ENCODE peak calls at places on chromosomes 13 and 19, in six cellular contexts. One of them, this sample, is unnamed.
A peak's percentile ranks its signal among the peaks of the same experiment; 100 is the strongest.

GRCh38 chr19:16527971-16528521 is 14.2 kb downstream of the CHERP start:
- DNase-seq in B cell: no peak
- DNase-seq in activated B cell treated with CpG ODN at 0.5 μM for 24 hours: no peak
- DNase-seq in adrenal gland: peak; percentile 35
- DNase-seq in mucosa of descending colon: no peak
- DNase-seq in upper lobe of right lung: no peak
- DNase-seq in this sample: peak; percentile 61

GRCh38 chr19:30426864-30427263 is 54.7 kb downstream of the ZNF536 start:
- DNase-seq in B cell: no peak
- DNase-seq in activated B cell treated with CpG ODN at 0.5 μM for 24 hours: no peak
- DNase-seq in adrenal gland: no peak
- DNase-seq in mucosa of descending colon: no peak
- DNase-seq in upper lobe of right lung: no peak
- DNase-seq in this sample: no peak

GRCh38 chr13:21123956-21124355 is 52.4 kb downstream of the SKA3 start:
- DNase-seq in B cell: no peak
- DNase-seq in activated B cell treated with CpG ODN at 0.5 μM for 24 hours: no peak
- DNase-seq in adrenal gland: no peak
- DNase-seq in mucosa of descending colon: no peak
- DNase-seq in upper lobe of right lung: no peak
- DNase-seq in this sample: no peak

GRCh38 chr19:27815985-27816384 is 1397.0 kb downstream of the UQCRFS1 start:
- DNase-seq in B cell: no peak
- DNase-seq in activated B cell treated with CpG ODN at 0.5 μM for 24 hours: no peak
- DNase-seq in adrenal gland: no peak
- DNase-seq in mucosa of descending colon: no peak
- DNase-seq in upper lobe of right lung: no peak
- DNase-seq in this sample: no peak

GRCh38 chr19:2015611-2015950 is at the start of gene BTBD2:
- DNase-seq in B cell: no peak
- DNase-seq in activated B cell treated with CpG ODN at 0.5 μM for 24 hours: no peak
- DNase-seq in adrenal gland: peak; percentile 83
- DNase-seq in mucosa of descending colon: no peak
- DNase-seq in upper lobe of right lung: no peak
- DNase-seq in this sample: no peak

GRCh38 chr19:51156710-51157109 is 14.6 kb downstream of the SIGLEC7 start:
- DNase-seq in B cell: no peak
- DNase-seq in activated B cell treated with CpG ODN at 0.5 μM for 24 hours: no peak
- DNase-seq in adrenal gland: no peak
- DNase-seq in mucosa of descending colon: no peak
- DNase-seq in upper lobe of right lung: no peak
- DNase-seq in this sample: no peak

GRCh38 chr19:42286349-42287016 is 15.4 kb upstream of the PRR19 start:
- DNase-seq in B cell: no peak
- DNase-seq in activated B cell treated with CpG ODN at 0.5 μM for 24 hours: no peak
- DNase-seq in adrenal gland: peak; percentile 81
- DNase-seq in mucosa of descending colon: no peak
- DNase-seq in upper lobe of right lung: no peak
- DNase-seq in this sample: peak; percentile 55

GRCh38 chr19:6276447-6276846 is 3.3 kb downstream of the MLLT1 start:
- DNase-seq in B cell: no peak
- DNase-seq in activated B cell treated with CpG ODN at 0.5 μM for 24 hours: no peak
- DNase-seq in adrenal gland: peak; percentile 52
- DNase-seq in mucosa of descending colon: peak; percentile 70
- DNase-seq in upper lobe of right lung: peak; percentile 83
- DNase-seq in this sample: no peak

GRCh38 chr19:32224371-32225244 is 120.8 kb upstream of the ZNF507 start:
- DNase-seq in B cell: no peak
- DNase-seq in activated B cell treated with CpG ODN at 0.5 μM for 24 hours: peak; percentile 55
- DNase-seq in adrenal gland: peak; percentile 53
- DNase-seq in mucosa of descending colon: no peak
- DNase-seq in upper lobe of right lung: peak; percentile 82
- DNase-seq in this sample: peak; percentile 85

GRCh38 chr13:65808061-65808460 is 1422.1 kb downstream of the PCDH9 start:
- DNase-seq in B cell: no peak
- DNase-seq in activated B cell treated with CpG ODN at 0.5 μM for 24 hours: no peak
- DNase-seq in adrenal gland: no peak
- DNase-seq in mucosa of descending colon: no peak
- DNase-seq in upper lobe of right lung: no peak
- DNase-seq in this sample: no peak

GRCh38 chr13:50358221-50358620 is 343.0 kb downstream of the KCNRG start:
- DNase-seq in B cell: no peak
- DNase-seq in activated B cell treated with CpG ODN at 0.5 μM for 24 hours: no peak
- DNase-seq in adrenal gland: peak; percentile 13
- DNase-seq in mucosa of descending colon: no peak
- DNase-seq in upper lobe of right lung: no peak
- DNase-seq in this sample: no peak

GRCh38 chr19:9342610-9343304 is 18.8 kb downstream of the ZNF559 start:
- DNase-seq in B cell: no peak
- DNase-seq in activated B cell treated with CpG ODN at 0.5 μM for 24 hours: no peak
- DNase-seq in adrenal gland: no peak
- DNase-seq in mucosa of descending colon: no peak
- DNase-seq in upper lobe of right lung: no peak
- DNase-seq in this sample: no peak

GRCh38 chr13:81927347-81927746 is 1586.4 kb upstream of the SPRY2 start:
- DNase-seq in B cell: no peak
- DNase-seq in activated B cell treated with CpG ODN at 0.5 μM for 24 hours: no peak
- DNase-seq in adrenal gland: no peak
- DNase-seq in mucosa of descending colon: no peak
- DNase-seq in upper lobe of right lung: no peak
- DNase-seq in this sample: no peak

GRCh38 chr19:18220632-18221275 is 5.5 kb downstream of the PDE4C start:
- DNase-seq in B cell: no peak
- DNase-seq in activated B cell treated with CpG ODN at 0.5 μM for 24 hours: no peak
- DNase-seq in adrenal gland: no peak
- DNase-seq in mucosa of descending colon: no peak
- DNase-seq in upper lobe of right lung: no peak
- DNase-seq in this sample: no peak

GRCh38 chr13:110338441-110339101 is 31.5 kb downstream of the COL4A2 start:
- DNase-seq in B cell: no peak
- DNase-seq in activated B cell treated with CpG ODN at 0.5 μM for 24 hours: no peak
- DNase-seq in adrenal gland: no peak
- DNase-seq in mucosa of descending colon: no peak
- DNase-seq in upper lobe of right lung: peak; percentile 28
- DNase-seq in this sample: no peak

GRCh38 chr19:1512671-1513491 is at the start of gene ADAMTSL5:
- DNase-seq in B cell: no peak
- DNase-seq in activated B cell treated with CpG ODN at 0.5 μM for 24 hours: peak; percentile 39
- DNase-seq in adrenal gland: no peak
- DNase-seq in mucosa of descending colon: peak; percentile 73
- DNase-seq in upper lobe of right lung: peak; percentile 81
- DNase-seq in this sample: peak; percentile 90

GRCh38 chr19:52200044-52200443 is 10.2 kb downstream of the PPP2R1A start:
- DNase-seq in B cell: no peak
- DNase-seq in activated B cell treated with CpG ODN at 0.5 μM for 24 hours: no peak
- DNase-seq in adrenal gland: peak; percentile 43
- DNase-seq in mucosa of descending colon: no peak
- DNase-seq in upper lobe of right lung: no peak
- DNase-seq in this sample: no peak

GRCh38 chr13:25148005-25148798 is 23.9 kb downstream of the AMER2 start:
- DNase-seq in B cell: no peak
- DNase-seq in activated B cell treated with CpG ODN at 0.5 μM for 24 hours: no peak
- DNase-seq in adrenal gland: no peak
- DNase-seq in mucosa of descending colon: no peak
- DNase-seq in upper lobe of right lung: no peak
- DNase-seq in this sample: peak; percentile 36

GRCh38 chr19:13964776-13965175 is 12.5 kb downstream of the DCAF15 start:
- DNase-seq in B cell: no peak
- DNase-seq in activated B cell treated with CpG ODN at 0.5 μM for 24 hours: no peak
- DNase-seq in adrenal gland: no peak
- DNase-seq in mucosa of descending colon: no peak
- DNase-seq in upper lobe of right lung: no peak
- DNase-seq in this sample: no peak

GRCh38 chr19:29942404-29943261 is 594 bp downstream of the URI1 start:
- DNase-seq in B cell: peak; percentile 69
- DNase-seq in activated B cell treated with CpG ODN at 0.5 μM for 24 hours: peak; percentile 75
- DNase-seq in adrenal gland: peak; percentile 64
- DNase-seq in mucosa of descending colon: peak; percentile 88
- DNase-seq in upper lobe of right lung: peak; percentile 84
- DNase-seq in this sample: peak; percentile 83

GRCh38 chr19:38735257-38735686 is 9.0 kb downstream of the CAPN12 start:
- DNase-seq in B cell: no peak
- DNase-seq in activated B cell treated with CpG ODN at 0.5 μM for 24 hours: peak; percentile 49
- DNase-seq in adrenal gland: peak; percentile 36
- DNase-seq in mucosa of descending colon: peak; percentile 87
- DNase-seq in upper lobe of right lung: peak; percentile 70
- DNase-seq in this sample: no peak

GRCh38 chr19:38737921-38738731 is 6.1 kb downstream of the CAPN12 start:
- DNase-seq in B cell: no peak
- DNase-seq in activated B cell treated with CpG ODN at 0.5 μM for 24 hours: no peak
- DNase-seq in adrenal gland: no peak
- DNase-seq in mucosa of descending colon: no peak
- DNase-seq in upper lobe of right lung: peak; percentile 63
- DNase-seq in this sample: no peak

GRCh38 chr19:38736413-38737280 is 7.6 kb downstream of the CAPN12 start:
- DNase-seq in B cell: peak; percentile 79
- DNase-seq in activated B cell treated with CpG ODN at 0.5 μM for 24 hours: peak; percentile 64
- DNase-seq in adrenal gland: peak; percentile 74
- DNase-seq in mucosa of descending colon: peak; percentile 87
- DNase-seq in upper lobe of right lung: peak; percentile 91
- DNase-seq in this sample: peak; percentile 90

GRCh38 chr19:38736036-38736412 is 8.2 kb downstream of the CAPN12 start:
- DNase-seq in B cell: peak; percentile 62
- DNase-seq in activated B cell treated with CpG ODN at 0.5 μM for 24 hours: peak; percentile 57
- DNase-seq in adrenal gland: peak; percentile 63
- DNase-seq in mucosa of descending colon: peak; percentile 90
- DNase-seq in upper lobe of right lung: peak; percentile 84
- DNase-seq in this sample: peak; percentile 82

DNA sequence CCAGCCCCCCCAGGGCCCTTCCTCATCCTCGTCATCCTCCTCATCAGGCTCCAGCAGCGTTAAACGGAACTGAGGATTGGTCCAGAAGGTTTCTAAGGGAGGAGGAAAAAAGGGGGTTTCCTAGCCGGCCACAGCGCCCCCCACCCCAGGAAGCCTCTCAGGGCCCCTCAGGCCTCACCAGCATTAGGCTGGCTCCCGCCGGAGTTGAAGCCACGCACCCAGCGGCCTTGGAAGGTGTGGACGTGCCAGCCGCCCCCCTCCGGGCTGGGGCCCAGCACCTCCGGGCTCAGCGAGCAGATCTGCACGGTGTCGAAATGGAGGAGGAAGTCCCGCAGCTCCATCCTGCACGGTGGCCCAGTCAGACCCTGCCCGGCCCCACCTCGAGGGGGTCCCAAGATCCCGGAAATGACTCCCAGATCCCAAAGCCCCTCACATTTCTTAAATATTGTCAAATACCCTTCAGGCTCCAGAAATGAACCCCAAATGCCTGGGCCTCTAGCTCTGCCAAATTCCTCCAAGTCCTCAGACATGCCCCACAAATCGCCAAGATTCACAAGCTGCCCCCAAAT is 6.9 kb downstream of the CAPN12 start:
- DNase-seq in B cell: no peak
- DNase-seq in activated B cell treated with CpG ODN at 0.5 μM for 24 hours: no peak
- DNase-seq in adrenal gland: no peak
- DNase-seq in mucosa of descending colon: no peak
- DNase-seq in upper lobe of right lung: peak; percentile 72
- DNase-seq in this sample: no peak
- TF ChIP-seq CTCF in B cell: no peak
- TF ChIP-seq CTCF in activated B cell treated with CpG ODN at 0.5 μM for 24 hours: no peak
- TF ChIP-seq CTCF in adrenal gland: no peak
- TF ChIP-seq CTCF in mucosa of descending colon: no peak
- TF ChIP-seq CTCF in upper lobe of right lung: no peak
- TF ChIP-seq CTCF in this sample: no peak

GRCh38 chr13:44619651-44620050 is 43.5 kb upstream of the TSC22D1 start:
- DNase-seq in B cell: no peak
- DNase-seq in activated B cell treated with CpG ODN at 0.5 μM for 24 hours: no peak
- DNase-seq in adrenal gland: no peak
- DNase-seq in mucosa of descending colon: no peak
- DNase-seq in upper lobe of right lung: no peak
- DNase-seq in this sample: no peak
- TF ChIP-seq CTCF in B cell: no peak
- TF ChIP-seq CTCF in activated B cell treated with CpG ODN at 0.5 μM for 24 hours: no peak
- TF ChIP-seq CTCF in adrenal gland: no peak
- TF ChIP-seq CTCF in mucosa of descending colon: no peak
- TF ChIP-seq CTCF in upper lobe of right lung: no peak
- TF ChIP-seq CTCF in this sample: no peak

GRCh38 chr13:114115191-114115671 is 17.2 kb downstream of the RASA3 start:
- DNase-seq in B cell: no peak
- DNase-seq in activated B cell treated with CpG ODN at 0.5 μM for 24 hours: no peak
- DNase-seq in adrenal gland: no peak
- DNase-seq in mucosa of descending colon: peak; percentile 86
- DNase-seq in upper lobe of right lung: peak; percentile 85
- DNase-seq in this sample: no peak
- TF ChIP-seq CTCF in B cell: no peak
- TF ChIP-seq CTCF in activated B cell treated with CpG ODN at 0.5 μM for 24 hours: no peak
- TF ChIP-seq CTCF in adrenal gland: no peak
- TF ChIP-seq CTCF in mucosa of descending colon: no peak
- TF ChIP-seq CTCF in upper lobe of right lung: no peak
- TF ChIP-seq CTCF in this sample: no peak

GRCh38 chr19:39427707-39428106 is 8.0 kb downstream of the RPS16 start:
- DNase-seq in B cell: no peak
- DNase-seq in activated B cell treated with CpG ODN at 0.5 μM for 24 hours: no peak
- DNase-seq in adrenal gland: no peak
- DNase-seq in mucosa of descending colon: no peak
- DNase-seq in upper lobe of right lung: no peak
- DNase-seq in this sample: no peak

GRCh38 chr19:39425744-39426143 is 10.0 kb downstream of the RPS16 start:
- DNase-seq in B cell: no peak
- DNase-seq in activated B cell treated with CpG ODN at 0.5 μM for 24 hours: no peak
- DNase-seq in adrenal gland: no peak
- DNase-seq in mucosa of descending colon: no peak
- DNase-seq in upper lobe of right lung: no peak
- DNase-seq in this sample: no peak

GRCh38 chr19:39430675-39431593 is 4.8 kb downstream of the RPS16 start:
- DNase-seq in B cell: peak; percentile 76
- DNase-seq in activated B cell treated with CpG ODN at 0.5 μM for 24 hours: peak; percentile 37
- DNase-seq in adrenal gland: no peak
- DNase-seq in mucosa of descending colon: peak; percentile 61
- DNase-seq in upper lobe of right lung: peak; percentile 78
- DNase-seq in this sample: peak; percentile 42

GRCh38 chr19:39426170-39426569 is 9.6 kb downstream of the RPS16 start:
- DNase-seq in B cell: no peak
- DNase-seq in activated B cell treated with CpG ODN at 0.5 μM for 24 hours: no peak
- DNase-seq in adrenal gland: no peak
- DNase-seq in mucosa of descending colon: no peak
- DNase-seq in upper lobe of right lung: no peak
- DNase-seq in this sample: no peak

DNA sequence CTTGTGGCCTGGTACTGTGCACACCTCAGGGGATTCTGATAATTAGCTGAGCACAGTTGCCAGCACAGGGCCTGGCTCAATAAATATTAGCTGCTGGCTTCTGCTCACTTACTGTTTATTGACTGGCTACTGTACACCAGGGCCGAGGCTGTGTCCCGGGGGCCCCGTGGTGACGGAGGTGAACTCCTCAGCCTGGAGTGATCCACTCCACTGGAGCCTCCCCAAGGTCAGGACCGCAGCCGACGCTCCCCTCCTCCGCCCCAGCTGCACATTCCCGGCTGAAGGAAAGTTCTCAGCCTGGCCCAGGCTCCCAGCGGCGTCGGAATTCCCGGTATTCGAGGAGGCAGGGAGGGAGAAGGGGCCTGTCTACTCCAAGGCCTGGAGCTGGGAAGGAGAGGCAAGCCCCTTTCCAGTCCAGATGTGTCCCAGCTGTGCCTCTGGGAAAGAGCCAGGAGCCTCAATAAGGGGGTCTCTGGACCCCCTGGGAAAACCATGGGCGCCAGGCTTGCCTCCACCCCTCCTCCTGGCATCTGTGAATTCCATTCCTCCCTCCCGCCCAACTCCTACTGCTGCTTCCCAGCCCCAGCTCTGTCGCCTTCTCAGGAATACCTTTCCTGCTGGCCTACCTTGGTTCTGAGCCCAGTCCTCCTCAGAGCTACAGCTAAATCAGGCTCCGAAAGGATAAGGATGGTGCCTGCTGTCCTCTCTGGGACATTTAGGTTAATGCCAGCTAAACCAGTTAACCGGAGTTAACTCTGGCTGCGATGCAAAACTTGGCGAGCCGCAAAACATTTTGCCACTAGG is 7.2 kb downstream of the RPS16 start:
- DNase-seq in B cell: no peak
- DNase-seq in activated B cell treated with CpG ODN at 0.5 μM for 24 hours: no peak
- DNase-seq in adrenal gland: peak; percentile 70
- DNase-seq in mucosa of descending colon: peak; percentile 67
- DNase-seq in upper lobe of right lung: peak; percentile 78
- DNase-seq in this sample: no peak
- TF ChIP-seq CTCF in B cell: no peak
- TF ChIP-seq CTCF in activated B cell treated with CpG ODN at 0.5 μM for 24 hours: no peak
- TF ChIP-seq CTCF in adrenal gland: no peak
- TF ChIP-seq CTCF in mucosa of descending colon: no peak
- TF ChIP-seq CTCF in upper lobe of right lung: no peak
- TF ChIP-seq CTCF in this sample: no peak

This sample was measured in GM13977.